ENCODE peak calls at places on chromosomes 4 and X, in four cellular contexts. One of them, this sample, is unnamed.

GRCh38 chr4:115844180-115844579 is 730.8 kb upstream of the NDST4 start:
- DNase-seq in heart right ventricle: no peak
- DNase-seq in GM23338: no peak
- DNase-seq in Karpas-422: no peak
- DNase-seq in this sample: no peak

GRCh38 chrX:135484636-135485289 is 35.7 kb upstream of the INTS6L start:
- DNase-seq in heart right ventricle: no peak
- DNase-seq in GM23338: peak
- DNase-seq in Karpas-422: peak
- DNase-seq in this sample: peak

GRCh38 chr4:55386073-55386472 is 9.7 kb upstream of the TMEM165 start:
- DNase-seq in GM23338: peak
- DNase-seq in heart right ventricle: no peak
- DNase-seq in Karpas-422: peak
- DNase-seq in this sample: peak

GRCh38 chr4:155889036-155889793 is 14.3 kb upstream of the TDO2 start:
- DNase-seq in Karpas-422: no peak
- DNase-seq in GM23338: no peak
- DNase-seq in heart right ventricle: peak
- DNase-seq in this sample: peak

GRCh38 chrX:41381685-41382084 is 47.7 kb downstream of the DDX3X start:
- DNase-seq in heart right ventricle: peak
- DNase-seq in Karpas-422: no peak
- DNase-seq in GM23338: peak
- DNase-seq in this sample: peak

GRCh38 chr4:98613453-98614075 is 44.8 kb downstream of the TSPAN5 start:
- DNase-seq in heart right ventricle: no peak
- DNase-seq in Karpas-422: no peak
- DNase-seq in GM23338: no peak
- DNase-seq in this sample: no peak

GRCh38 chrX:41960142-41960541 is 36.8 kb upstream of the CASK start:
- DNase-seq in GM23338: no peak
- DNase-seq in heart right ventricle: no peak
- DNase-seq in Karpas-422: no peak
- DNase-seq in this sample: no peak

GRCh38 chr4:121316091-121316490 is 64.7 kb downstream of the QRFPR start:
- DNase-seq in GM23338: no peak
- DNase-seq in heart right ventricle: no peak
- DNase-seq in Karpas-422: no peak
- DNase-seq in this sample: no peak

GRCh38 chrX:119990409-119990994 is 47.0 kb upstream of the NKAP start:
- DNase-seq in GM23338: no peak
- DNase-seq in heart right ventricle: no peak
- DNase-seq in Karpas-422: no peak
- DNase-seq in this sample: no peak

GRCh38 chr4:65635051-65635821 is 35.1 kb downstream of the EPHA5 start:
- DNase-seq in Karpas-422: no peak
- DNase-seq in GM23338: peak
- DNase-seq in heart right ventricle: no peak
- DNase-seq in this sample: no peak

GRCh38 chr4:182881928-182882327 is 35.3 kb downstream of the DCTD start:
- DNase-seq in GM23338: no peak
- DNase-seq in Karpas-422: no peak
- DNase-seq in heart right ventricle: peak
- DNase-seq in this sample: no peak

GRCh38 chr4:187309456-187309855 is 585.8 kb upstream of the FAT1 start:
- DNase-seq in GM23338: no peak
- DNase-seq in Karpas-422: no peak
- DNase-seq in heart right ventricle: no peak
- DNase-seq in this sample: peak

GRCh38 chr4:187312299-187312698 is 588.6 kb upstream of the FAT1 start:
- DNase-seq in Karpas-422: no peak
- DNase-seq in heart right ventricle: no peak
- DNase-seq in GM23338: no peak
- DNase-seq in this sample: no peak

GRCh38 chr4:187302456-187302855 is 578.8 kb upstream of the FAT1 start:
- DNase-seq in heart right ventricle: no peak
- DNase-seq in GM23338: no peak
- DNase-seq in Karpas-422: no peak
- DNase-seq in this sample: no peak

GRCh38 chr4:187304131-187304530 is 580.5 kb upstream of the FAT1 start:
- DNase-seq in GM23338: peak
- DNase-seq in heart right ventricle: no peak
- DNase-seq in Karpas-422: no peak
- DNase-seq in this sample: no peak

DNA sequence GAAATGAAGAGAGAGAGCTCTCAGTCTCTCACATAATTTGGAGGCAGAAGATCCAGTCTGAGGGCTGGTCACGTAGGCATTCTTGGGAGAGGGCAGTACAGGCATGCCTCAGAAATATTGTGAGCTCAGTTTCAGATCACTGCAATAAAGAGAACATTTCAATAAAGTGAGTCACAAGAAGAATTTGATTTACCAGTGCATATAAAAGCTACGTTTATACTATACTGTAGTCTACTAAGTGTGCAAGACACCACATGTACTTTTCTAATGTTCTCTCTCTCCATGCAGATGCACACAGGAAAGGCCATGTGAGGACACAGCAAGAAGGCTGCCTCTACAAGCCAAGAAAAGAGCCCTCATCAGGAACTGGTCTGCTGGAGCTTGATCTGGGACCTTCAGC is 583.5 kb upstream of the FAT1 start:
- DNase-seq in GM23338: no peak
- DNase-seq in heart right ventricle: no peak
- DNase-seq in Karpas-422: no peak
- DNase-seq in this sample: no peak
- H3K27ac ChIP-seq in GM23338: no peak
- H3K27ac ChIP-seq in heart right ventricle: no peak
- H3K27ac ChIP-seq in Karpas-422: no peak
- H3K27ac ChIP-seq in this sample: no peak

DNA sequence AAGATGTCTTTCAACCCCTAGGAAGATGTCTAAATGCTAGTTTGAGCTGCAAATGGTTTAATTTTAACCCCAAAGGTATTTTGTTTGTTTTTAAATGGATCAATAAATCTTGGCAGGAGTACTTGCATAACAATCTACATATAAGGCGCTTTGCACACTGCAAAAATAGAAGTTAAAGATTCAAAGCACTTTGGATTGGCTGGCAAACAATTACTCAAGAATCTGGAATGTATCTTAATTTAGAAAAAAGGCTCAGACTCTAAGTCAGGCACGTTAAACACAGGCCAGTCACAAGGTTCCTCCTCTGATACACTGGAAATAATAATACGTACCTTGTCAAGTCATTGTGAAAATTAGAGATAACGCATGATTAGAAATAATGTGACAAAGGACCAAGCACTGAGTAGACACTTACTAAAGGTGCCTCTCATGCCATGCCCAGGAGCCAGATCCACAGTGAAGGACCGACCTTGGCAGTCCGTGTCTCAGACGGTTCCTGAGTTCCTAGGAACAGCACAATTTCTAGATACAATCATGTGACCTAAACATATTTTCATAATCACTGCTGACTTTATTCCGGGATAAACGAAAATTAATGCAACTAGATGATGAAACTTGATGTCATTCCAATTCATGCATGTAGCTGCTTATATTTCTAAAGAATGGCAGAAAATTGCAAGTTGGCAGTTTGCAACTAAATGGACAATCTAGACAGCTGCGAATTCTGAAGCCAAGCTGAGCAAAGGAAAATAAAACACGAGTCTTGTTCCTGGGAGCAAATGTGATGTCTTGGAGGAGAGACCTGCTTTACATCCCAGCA is 49.6 kb downstream of the PROM1 start:
- DNase-seq in GM23338: no peak
- DNase-seq in heart right ventricle: no peak
- DNase-seq in Karpas-422: no peak
- DNase-seq in this sample: peak
- H3K27ac ChIP-seq in GM23338: peak
- H3K27ac ChIP-seq in heart right ventricle: no peak
- H3K27ac ChIP-seq in Karpas-422: no peak
- H3K27ac ChIP-seq in this sample: no peak

GRCh38 chrX:8500203-8500602 is 35.6 kb downstream of the VCX3B start:
- DNase-seq in GM23338: no peak
- DNase-seq in heart right ventricle: no peak
- DNase-seq in Karpas-422: no peak
- DNase-seq in this sample: no peak
- H3K27ac ChIP-seq in GM23338: no peak
- H3K27ac ChIP-seq in heart right ventricle: no peak
- H3K27ac ChIP-seq in Karpas-422: no peak
- H3K27ac ChIP-seq in this sample: no peak

DNA sequence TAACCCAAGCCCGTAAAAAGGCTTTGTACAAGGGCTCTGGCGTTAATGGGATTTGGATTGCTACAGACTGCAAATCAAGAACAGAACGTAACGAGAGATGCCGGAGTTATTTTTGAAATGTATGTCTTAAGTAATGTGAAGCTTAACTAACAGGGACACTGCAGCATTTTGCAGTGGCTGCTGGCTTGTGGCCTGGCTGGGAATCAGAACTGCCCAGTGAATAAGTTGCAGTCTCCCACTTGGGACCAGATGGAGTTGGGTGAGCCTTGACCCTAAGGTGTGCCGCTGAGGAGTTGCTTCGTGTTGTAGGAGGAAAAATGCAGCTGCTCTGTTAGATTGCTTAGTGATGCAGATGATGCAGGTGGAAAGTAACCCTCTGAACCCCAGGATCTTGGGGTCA is 318.3 kb downstream of the DHX15 start:
- DNase-seq in Karpas-422: no peak
- DNase-seq in heart right ventricle: no peak
- DNase-seq in GM23338: peak
- DNase-seq in this sample: no peak
- H3K27ac ChIP-seq in Karpas-422: no peak
- H3K27ac ChIP-seq in heart right ventricle: no peak
- H3K27ac ChIP-seq in GM23338: no peak
- H3K27ac ChIP-seq in this sample: no peak

GRCh38 chrX:149851864-149852263 is 29.1 kb upstream of the MAGEA8 start:
- DNase-seq in heart right ventricle: no peak
- DNase-seq in Karpas-422: no peak
- DNase-seq in GM23338: no peak
- DNase-seq in this sample: no peak
- H3K27ac ChIP-seq in heart right ventricle: no peak
- H3K27ac ChIP-seq in Karpas-422: no peak
- H3K27ac ChIP-seq in GM23338: no peak
- H3K27ac ChIP-seq in this sample: no peak

GRCh38 chrX:7698248-7698647 is 144.7 kb upstream of the VCX start:
- DNase-seq in heart right ventricle: no peak
- DNase-seq in GM23338: no peak
- DNase-seq in Karpas-422: no peak
- DNase-seq in this sample: no peak
- H3K27ac ChIP-seq in heart right ventricle: no peak
- H3K27ac ChIP-seq in GM23338: no peak
- H3K27ac ChIP-seq in Karpas-422: no peak
- H3K27ac ChIP-seq in this sample: no peak

DNA sequence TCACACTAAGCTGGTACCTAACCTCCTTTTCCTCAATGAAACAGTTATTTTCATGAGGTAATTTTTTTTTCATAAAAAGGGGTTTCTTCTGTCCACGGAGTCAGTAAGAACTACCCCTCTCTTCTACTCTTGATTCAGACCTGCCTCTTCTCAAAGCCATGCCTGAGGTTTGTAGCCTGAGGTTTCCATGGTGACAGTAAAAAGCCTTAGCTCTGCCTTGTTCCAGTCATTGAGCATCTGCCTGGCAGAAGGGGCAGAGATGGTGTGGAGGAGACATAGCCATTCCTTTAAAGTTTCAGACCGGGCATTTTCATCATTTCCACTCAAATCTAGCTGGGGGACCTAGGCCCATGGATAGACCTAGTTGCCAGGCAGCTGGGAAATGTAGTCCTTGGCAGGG is 135.5 kb downstream of the REPS2 start:
- DNase-seq in Karpas-422: no peak
- DNase-seq in GM23338: no peak
- DNase-seq in heart right ventricle: no peak
- DNase-seq in this sample: no peak
- H3K27ac ChIP-seq in Karpas-422: no peak
- H3K27ac ChIP-seq in GM23338: no peak
- H3K27ac ChIP-seq in heart right ventricle: no peak
- H3K27ac ChIP-seq in this sample: no peak

GRCh38 chrX:49175875-49176274 is 4.2 kb downstream of the PLP2 start:
- DNase-seq in heart right ventricle: no peak
- DNase-seq in Karpas-422: peak
- DNase-seq in GM23338: no peak
- DNase-seq in this sample: no peak
- H3K27ac ChIP-seq in heart right ventricle: peak
- H3K27ac ChIP-seq in Karpas-422: no peak
- H3K27ac ChIP-seq in GM23338: no peak
- H3K27ac ChIP-seq in this sample: no peak

GRCh38 chr4:16745009-16745408 is 153.4 kb downstream of the LDB2 start:
- DNase-seq in Karpas-422: no peak
- DNase-seq in heart right ventricle: peak
- DNase-seq in GM23338: no peak
- DNase-seq in this sample: peak
- H3K27ac ChIP-seq in Karpas-422: no peak
- H3K27ac ChIP-seq in heart right ventricle: no peak
- H3K27ac ChIP-seq in GM23338: no peak
- H3K27ac ChIP-seq in this sample: no peak